ENCODE peak calls at places on chromosomes 3 and 15, in five cellular contexts. O is transverse colon; Z is BJ; H is colonic mucosa; I is CD8-positive, alpha-beta T cell. F is an unnamed sample.

GRCh38 chr3:157633241-157633640 is 130.0 kb upstream of the VEPH1 start:
- DNase-seq in O (no peak), Z (no peak), H (no peak), I (no peak), F (no peak)

GRCh38 chr15:50049871-50050270 is 69.2 kb downstream of the ATP8B4 start:
- DNase-seq in O (no peak), Z (peak), H (no peak), I (no peak), F (no peak)

GRCh38 chr15:100438570-100438969 is 90.2 kb downstream of the CERS3 start:
- DNase-seq in O (peak), Z (no peak), H (peak), I (peak), F (no peak)

GRCh38 chr15:71780349-71780976 is 29.9 kb upstream of the NR2E3 start:
- DNase-seq in O (peak), Z (no peak), H (no peak), I (peak), F (no peak)

GRCh38 chr15:51621917-51622268 is 678 bp downstream of the DMXL2 start:
- DNase-seq in O (peak), Z (no peak), H (peak), I (peak), F (peak)

GRCh38 chr3:193008654-193009053 is 91.0 kb upstream of the MB21D2 start:
- DNase-seq in O (no peak), Z (no peak), H (no peak), I (no peak), F (no peak)

GRCh38 chr15:75065467-75065850 is 42.1 kb downstream of the PPCDC start:
- DNase-seq in O (no peak), Z (no peak), H (no peak), I (no peak), F (no peak)

GRCh38 chr3:146493761-146494160 is 24.4 kb upstream of the PLSCR2 start:
- DNase-seq in O (no peak), Z (no peak), H (no peak), I (no peak), F (no peak)

GRCh38 chr3:138944136-138944658 is 2.7 kb downstream of the FOXL2 start:
- DNase-seq in O (no peak), Z (no peak), H (no peak), I (no peak), F (no peak)

GRCh38 chr15:60720493-60721231 is 241.7 kb upstream of the ICE2 start:
- DNase-seq in O (no peak), Z (no peak), H (no peak), I (peak), F (no peak)

GRCh38 chr3:116614795-116615362 is 94.7 kb upstream of the TUSC7 start:
- DNase-seq in O (no peak), Z (no peak), H (no peak), I (no peak), F (no peak)
- TF ChIP-seq CTCF in O (peak), Z (no peak), H (no peak), I (no peak), F (no peak)

DNA sequence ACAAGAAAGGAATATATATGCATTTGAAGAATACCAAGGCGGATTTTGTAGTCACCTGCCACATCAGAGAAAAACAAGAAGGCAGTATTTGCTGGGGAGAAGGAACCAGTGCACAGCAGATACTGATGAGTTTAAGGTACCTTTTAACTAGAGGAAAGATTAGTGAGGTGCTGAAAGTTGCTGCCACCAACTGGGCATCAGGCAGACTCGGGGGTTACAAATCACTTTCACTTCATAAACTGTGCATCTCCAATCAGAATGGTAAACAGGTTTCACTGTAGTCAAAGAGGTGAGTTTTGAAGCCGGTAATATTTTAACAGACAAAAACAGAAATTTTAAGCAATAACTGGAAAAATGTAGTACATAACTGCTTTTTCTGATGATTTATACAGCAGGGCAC is 4.1 kb downstream of the FBN1 start:
- DNase-seq in O (no peak), Z (no peak), H (no peak), I (no peak), F (no peak)
- TF ChIP-seq CTCF in O (no peak), Z (peak), H (no peak), I (no peak), F (no peak)

GRCh38 chr3:143970773-143971366 is 753 bp upstream of the DIPK2A start:
- DNase-seq in O (peak), Z (no peak), H (peak), I (peak), F (peak)
- TF ChIP-seq CTCF in O (peak), Z (peak), H (no peak), I (no peak), F (no peak)

DNA sequence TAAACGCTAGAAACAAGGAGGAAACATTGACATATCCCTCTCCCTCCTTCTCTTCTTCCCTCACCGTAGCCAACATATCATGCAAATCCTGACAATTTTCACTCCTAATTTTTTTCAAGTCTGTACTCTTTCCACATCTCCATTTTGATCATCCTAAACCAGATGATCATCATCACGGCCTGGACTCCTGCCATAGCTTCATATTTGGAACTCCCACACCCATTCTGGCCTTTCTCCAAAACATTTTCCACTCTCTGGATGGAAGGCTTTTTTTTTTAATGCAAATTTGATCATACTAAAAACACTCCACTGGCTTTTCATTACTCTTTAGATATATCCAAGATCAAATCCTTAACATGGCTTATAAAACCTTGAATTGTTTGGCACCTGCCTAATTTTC is 248.0 kb upstream of the CNTN3 start:
- DNase-seq in O (no peak), Z (no peak), H (no peak), I (no peak), F (no peak)
- TF ChIP-seq CTCF in O (no peak), Z (no peak), H (no peak), I (no peak), F (no peak)

DNA sequence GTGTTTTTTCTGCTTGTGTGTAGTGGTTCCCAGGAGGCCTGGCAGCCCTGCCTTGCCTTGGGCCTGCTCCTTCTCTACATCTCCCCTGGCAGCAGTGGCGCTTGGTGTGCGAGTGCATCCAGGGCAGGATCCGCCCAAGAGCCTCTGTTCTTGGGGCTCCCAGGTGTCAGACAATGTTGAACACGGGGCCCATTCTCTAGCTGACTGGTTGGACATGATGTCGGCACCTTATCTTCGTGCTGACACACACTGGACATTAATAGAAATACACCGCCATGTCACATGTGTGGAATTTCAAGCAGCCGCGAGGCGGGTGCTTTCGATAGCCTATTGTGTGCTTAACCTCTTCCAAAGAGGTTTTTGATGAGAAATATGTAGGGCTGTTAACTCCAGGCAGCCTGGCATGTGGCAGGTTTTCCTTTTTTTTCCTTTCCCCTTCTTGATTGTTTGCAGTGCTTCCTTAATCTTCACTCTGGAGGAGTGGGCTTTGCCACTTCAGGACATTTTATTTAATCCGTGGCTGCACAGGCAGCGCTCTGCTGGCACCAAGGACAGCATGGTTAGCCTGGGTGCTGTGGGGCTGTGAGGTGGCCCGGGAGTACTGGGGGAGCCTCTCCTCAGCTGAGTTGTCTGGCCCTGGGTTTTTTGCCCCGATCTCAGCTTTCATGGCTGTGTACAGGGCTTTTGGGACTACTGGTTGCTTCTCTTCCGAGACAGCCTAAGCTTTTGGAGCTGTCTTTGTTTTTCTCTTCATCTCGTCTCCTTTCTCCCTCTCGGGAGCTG is 42.5 kb downstream of the CHCHD6 start:
- DNase-seq in O (no peak), Z (peak), H (no peak), I (no peak), F (no peak)
- TF ChIP-seq CTCF in O (no peak), Z (peak), H (no peak), I (no peak), F (no peak)

GRCh38 chr3:16723994-16724393 is 118.8 kb upstream of the DAZL start:
- DNase-seq in O (no peak), Z (no peak), H (no peak), I (no peak), F (no peak)
- TF ChIP-seq CTCF in O (no peak), Z (peak), H (no peak), I (no peak), F (no peak)

GRCh38 chr3:154428369-154429206 is 1.4 kb downstream of the GPR149 start:
- DNase-seq in O (no peak), Z (no peak), H (no peak), I (no peak), F (peak)
- TF ChIP-seq CTCF in O (no peak), Z (no peak), H (no peak), I (no peak), F (no peak)

GRCh38 chr3:15815696-15816095 is 17.9 kb upstream of the ANKRD28 start:
- DNase-seq in O (no peak), Z (no peak), H (no peak), I (no peak), F (no peak)
- TF ChIP-seq CTCF in O (peak), Z (peak), H (no peak), I (peak), F (peak)

DNA sequence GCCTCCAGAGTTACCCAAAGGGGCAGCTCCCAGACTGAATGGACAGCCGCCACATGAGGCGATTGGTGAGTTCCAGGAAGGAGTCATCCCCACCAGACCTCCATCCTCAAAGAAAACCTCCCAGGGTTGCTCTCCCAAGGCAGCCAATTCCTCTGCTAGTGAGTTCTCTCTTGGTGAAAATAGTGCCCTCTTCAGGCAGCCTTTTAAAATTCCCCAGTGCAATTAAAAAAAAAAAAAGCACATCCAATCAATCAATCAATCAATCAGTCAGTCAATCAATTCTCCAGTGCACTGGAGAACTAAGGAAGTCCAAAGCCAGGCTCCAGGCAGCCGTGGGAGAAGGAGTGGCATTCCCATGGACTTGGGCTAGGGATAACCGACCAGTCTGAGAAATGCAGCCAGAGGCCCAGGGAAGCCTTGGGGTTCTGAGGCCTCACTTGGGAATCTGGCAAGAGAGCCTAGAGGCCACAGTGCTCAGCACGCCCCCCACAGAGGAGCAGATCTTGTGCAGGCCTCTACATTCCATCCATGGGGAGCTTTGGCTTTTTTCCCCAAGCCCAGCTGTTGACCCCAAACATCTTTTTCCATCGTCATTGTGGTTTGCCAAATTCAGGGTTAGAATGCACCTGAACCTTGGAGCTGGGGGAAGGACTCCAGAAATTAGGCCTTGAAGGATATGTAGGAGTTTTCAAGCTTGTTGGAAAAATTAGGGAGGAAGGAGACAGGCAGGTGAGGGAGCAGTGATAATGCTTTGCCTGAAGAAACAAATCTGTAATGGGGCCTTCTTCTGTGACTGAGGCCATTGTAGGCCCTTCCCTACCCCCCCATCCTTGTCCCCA is 4.8 kb downstream of the PAQR5 start:
- DNase-seq in O (no peak), Z (no peak), H (no peak), I (no peak), F (peak)
- TF ChIP-seq CTCF in O (no peak), Z (peak), H (no peak), I (no peak), F (no peak)

GRCh38 chr15:88480981-88481380 is 13.5 kb downstream of the MRPS11 start:
- DNase-seq in O (no peak), Z (no peak), H (no peak), I (no peak), F (no peak)
- TF ChIP-seq CTCF in O (no peak), Z (no peak), H (no peak), I (no peak), F (no peak)